ENCODE peak calls at places on chromosomes 12 and 14, in eight cellular contexts. One of them, this sample, is unnamed.

GRCh38 chr12:78239566-78239965 is 408.9 kb downstream of the NAV3 start:
- DNase-seq in tibial artery: no peak
- DNase-seq in CD4-positive, CD25-positive, alpha-beta regulatory T cell: no peak
- DNase-seq in fibroblast of lung: no peak
- DNase-seq in CD8-positive, alpha-beta memory T cell: no peak
- DNase-seq in heart left ventricle: no peak
- DNase-seq in lower lobe of right lung: no peak
- DNase-seq in SK-N-SH: no peak
- DNase-seq in this sample: no peak

GRCh38 chr12:122917508-122918227 is 21.7 kb upstream of the VPS37B start:
- DNase-seq in CD8-positive, alpha-beta memory T cell: no peak
- DNase-seq in heart left ventricle: peak; percentile 52
- DNase-seq in CD4-positive, CD25-positive, alpha-beta regulatory T cell: no peak
- DNase-seq in lower lobe of right lung: peak; percentile 74
- DNase-seq in tibial artery: no peak
- DNase-seq in SK-N-SH: no peak
- DNase-seq in fibroblast of lung: peak; percentile 57
- DNase-seq in this sample: no peak

GRCh38 chr12:94783862-94784261 is 133.5 kb upstream of the TMCC3 start:
- DNase-seq in lower lobe of right lung: no peak
- DNase-seq in fibroblast of lung: peak; percentile 50
- DNase-seq in CD8-positive, alpha-beta memory T cell: no peak
- DNase-seq in heart left ventricle: no peak
- DNase-seq in tibial artery: no peak
- DNase-seq in SK-N-SH: no peak
- DNase-seq in CD4-positive, CD25-positive, alpha-beta regulatory T cell: no peak
- DNase-seq in this sample: no peak

GRCh38 chr14:50228313-50228712 is 3.1 kb downstream of the SOS2 start:
- DNase-seq in tibial artery: no peak
- DNase-seq in SK-N-SH: no peak
- DNase-seq in heart left ventricle: no peak
- DNase-seq in fibroblast of lung: no peak
- DNase-seq in lower lobe of right lung: no peak
- DNase-seq in CD8-positive, alpha-beta memory T cell: no peak
- DNase-seq in CD4-positive, CD25-positive, alpha-beta regulatory T cell: no peak
- DNase-seq in this sample: no peak

GRCh38 chr12:82517027-82517426 is 158.7 kb downstream of the METTL25 start:
- DNase-seq in CD4-positive, CD25-positive, alpha-beta regulatory T cell: peak; percentile 3
- DNase-seq in heart left ventricle: no peak
- DNase-seq in CD8-positive, alpha-beta memory T cell: no peak
- DNase-seq in tibial artery: no peak
- DNase-seq in SK-N-SH: peak; percentile 1
- DNase-seq in fibroblast of lung: no peak
- DNase-seq in lower lobe of right lung: no peak
- DNase-seq in this sample: no peak

GRCh38 chr12:116876151-116876869 is 4.9 kb downstream of the HRK start:
- DNase-seq in CD8-positive, alpha-beta memory T cell: no peak
- DNase-seq in CD4-positive, CD25-positive, alpha-beta regulatory T cell: no peak
- DNase-seq in tibial artery: no peak
- DNase-seq in SK-N-SH: peak; percentile 57
- DNase-seq in heart left ventricle: no peak
- DNase-seq in lower lobe of right lung: no peak
- DNase-seq in fibroblast of lung: no peak
- DNase-seq in this sample: no peak

GRCh38 chr12:77151030-77151429 is 85.7 kb upstream of the E2F7 start:
- DNase-seq in lower lobe of right lung: no peak
- DNase-seq in heart left ventricle: no peak
- DNase-seq in SK-N-SH: no peak
- DNase-seq in tibial artery: no peak
- DNase-seq in CD8-positive, alpha-beta memory T cell: no peak
- DNase-seq in fibroblast of lung: no peak
- DNase-seq in CD4-positive, CD25-positive, alpha-beta regulatory T cell: no peak
- DNase-seq in this sample: no peak

GRCh38 chr14:92759300-92759678 is 10.9 kb upstream of the LGMN start:
- DNase-seq in tibial artery: no peak
- DNase-seq in CD4-positive, CD25-positive, alpha-beta regulatory T cell: peak; percentile 69
- DNase-seq in lower lobe of right lung: no peak
- DNase-seq in heart left ventricle: no peak
- DNase-seq in SK-N-SH: no peak
- DNase-seq in CD8-positive, alpha-beta memory T cell: no peak
- DNase-seq in fibroblast of lung: no peak
- DNase-seq in this sample: no peak

GRCh38 chr14:59314953-59315599 is 126.6 kb downstream of the DAAM1 start:
- DNase-seq in tibial artery: no peak
- DNase-seq in CD8-positive, alpha-beta memory T cell: no peak
- DNase-seq in heart left ventricle: no peak
- DNase-seq in SK-N-SH: no peak
- DNase-seq in lower lobe of right lung: no peak
- DNase-seq in CD4-positive, CD25-positive, alpha-beta regulatory T cell: no peak
- DNase-seq in fibroblast of lung: no peak
- DNase-seq in this sample: no peak

DNA sequence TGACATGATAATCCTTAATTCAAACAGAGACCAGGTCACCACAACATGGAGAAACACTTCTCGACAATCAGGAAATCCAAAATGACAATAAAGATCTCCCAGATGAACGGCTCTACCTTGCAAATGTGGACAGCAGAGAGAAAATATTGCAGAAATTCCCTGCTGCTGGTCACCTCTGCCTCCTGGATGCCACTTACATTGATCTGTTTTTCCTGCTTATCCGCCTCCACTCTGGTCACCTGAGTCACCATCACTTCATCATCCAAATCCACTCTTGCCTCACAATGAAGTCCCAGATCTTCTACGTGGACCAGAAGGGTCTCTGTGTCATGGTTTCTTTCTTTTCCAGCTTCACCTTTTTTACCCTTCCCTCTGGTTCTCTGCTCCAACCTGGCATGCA is 21.1 kb downstream of the TTC9 start:
- DNase-seq in heart left ventricle: no peak
- DNase-seq in tibial artery: no peak
- DNase-seq in lower lobe of right lung: no peak
- DNase-seq in SK-N-SH: no peak
- DNase-seq in CD4-positive, CD25-positive, alpha-beta regulatory T cell: no peak
- DNase-seq in fibroblast of lung: no peak
- DNase-seq in CD8-positive, alpha-beta memory T cell: no peak
- DNase-seq in this sample: no peak
- H3K4me1 ChIP-seq in heart left ventricle: no peaks in the 10 kb centered on the region
- H3K4me1 ChIP-seq in tibial artery: peaks cover 7% of the 10 kb centered on the region
- H3K4me1 ChIP-seq in lower lobe of right lung: peaks cover 46% of the 10 kb centered on the region
- H3K4me1 ChIP-seq in SK-N-SH: no peaks in the 10 kb centered on the region
- H3K4me1 ChIP-seq in CD4-positive, CD25-positive, alpha-beta regulatory T cell: peaks cover 48% of the 10 kb centered on the region
- H3K4me1 ChIP-seq in fibroblast of lung: peaks cover 12% of the 10 kb centered on the region
- H3K4me1 ChIP-seq in CD8-positive, alpha-beta memory T cell: peaks cover 84% of the 10 kb centered on the region
- H3K4me1 ChIP-seq in this sample: peaks cover 63% of the 10 kb centered on the region

GRCh38 chr12:71130670-71131069 is 27.1 kb downstream of the TSPAN8 start:
- DNase-seq in SK-N-SH: no peak
- DNase-seq in lower lobe of right lung: no peak
- DNase-seq in CD8-positive, alpha-beta memory T cell: no peak
- DNase-seq in tibial artery: no peak
- DNase-seq in fibroblast of lung: no peak
- DNase-seq in CD4-positive, CD25-positive, alpha-beta regulatory T cell: no peak
- DNase-seq in heart left ventricle: no peak
- DNase-seq in this sample: no peak

GRCh38 chr12:71125515-71125914 is 32.3 kb downstream of the TSPAN8 start:
- DNase-seq in tibial artery: no peak
- DNase-seq in CD8-positive, alpha-beta memory T cell: no peak
- DNase-seq in fibroblast of lung: no peak
- DNase-seq in heart left ventricle: no peak
- DNase-seq in CD4-positive, CD25-positive, alpha-beta regulatory T cell: no peak
- DNase-seq in SK-N-SH: peak; percentile 17
- DNase-seq in lower lobe of right lung: no peak
- DNase-seq in this sample: no peak

GRCh38 chr12:71129364-71129763 is 28.4 kb downstream of the TSPAN8 start:
- DNase-seq in SK-N-SH: no peak
- DNase-seq in CD4-positive, CD25-positive, alpha-beta regulatory T cell: no peak
- DNase-seq in lower lobe of right lung: no peak
- DNase-seq in heart left ventricle: no peak
- DNase-seq in fibroblast of lung: no peak
- DNase-seq in CD8-positive, alpha-beta memory T cell: no peak
- DNase-seq in tibial artery: no peak
- DNase-seq in this sample: no peak

GRCh38 chr12:71125949-71126348 is 31.9 kb downstream of the TSPAN8 start:
- DNase-seq in CD8-positive, alpha-beta memory T cell: no peak
- DNase-seq in fibroblast of lung: no peak
- DNase-seq in lower lobe of right lung: no peak
- DNase-seq in SK-N-SH: no peak
- DNase-seq in CD4-positive, CD25-positive, alpha-beta regulatory T cell: no peak
- DNase-seq in heart left ventricle: no peak
- DNase-seq in tibial artery: no peak
- DNase-seq in this sample: no peak

GRCh38 chr12:71128191-71128590 is 29.6 kb downstream of the TSPAN8 start:
- DNase-seq in tibial artery: no peak
- DNase-seq in lower lobe of right lung: no peak
- DNase-seq in CD4-positive, CD25-positive, alpha-beta regulatory T cell: no peak
- DNase-seq in fibroblast of lung: no peak
- DNase-seq in SK-N-SH: no peak
- DNase-seq in heart left ventricle: no peak
- DNase-seq in CD8-positive, alpha-beta memory T cell: no peak
- DNase-seq in this sample: no peak
- H3K36me3 ChIP-seq in tibial artery: no peaks in the 10 kb centered on the region
- H3K36me3 ChIP-seq in lower lobe of right lung: no peaks in the 10 kb centered on the region
- H3K36me3 ChIP-seq in CD4-positive, CD25-positive, alpha-beta regulatory T cell: no peaks in the 10 kb centered on the region
- H3K36me3 ChIP-seq in fibroblast of lung: no peaks in the 10 kb centered on the region
- H3K36me3 ChIP-seq in SK-N-SH: no peaks in the 10 kb centered on the region
- H3K36me3 ChIP-seq in heart left ventricle: no peaks in the 10 kb centered on the region
- H3K36me3 ChIP-seq in CD8-positive, alpha-beta memory T cell: no peaks in the 10 kb centered on the region
- H3K36me3 ChIP-seq in this sample: no peaks in the 10 kb centered on the region

DNA sequence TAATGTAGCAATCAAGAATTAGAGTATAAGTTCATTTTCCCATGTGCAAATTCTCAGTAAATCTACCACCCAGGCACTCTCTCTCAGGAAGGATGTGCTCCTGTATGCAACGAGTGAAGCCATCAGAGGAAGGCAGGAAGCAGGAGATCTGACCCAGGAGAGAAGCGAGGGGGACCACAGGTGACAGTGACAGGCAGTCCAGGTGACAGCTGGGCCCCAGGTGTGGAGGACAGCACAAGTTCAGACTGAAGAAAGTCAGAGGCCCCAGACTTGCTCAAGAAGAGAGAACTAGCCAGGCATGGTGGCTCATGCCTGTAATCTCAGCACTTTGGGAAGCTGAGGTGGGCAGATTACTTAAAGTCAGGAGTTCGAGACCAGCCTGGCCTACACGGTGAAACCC is 13.8 kb downstream of the CLMN start:
- DNase-seq in CD8-positive, alpha-beta memory T cell: no peak
- DNase-seq in heart left ventricle: no peak
- DNase-seq in SK-N-SH: no peak
- DNase-seq in CD4-positive, CD25-positive, alpha-beta regulatory T cell: no peak
- DNase-seq in lower lobe of right lung: no peak
- DNase-seq in fibroblast of lung: no peak
- DNase-seq in tibial artery: no peak
- DNase-seq in this sample: no peak
- H3K27ac ChIP-seq in CD8-positive, alpha-beta memory T cell: no peak overlapping the region
- H3K27ac ChIP-seq in heart left ventricle: no peak overlapping the region
- H3K27ac ChIP-seq in SK-N-SH: no peak overlapping the region
- H3K27ac ChIP-seq in CD4-positive, CD25-positive, alpha-beta regulatory T cell: no peak overlapping the region
- H3K27ac ChIP-seq in lower lobe of right lung: no peak overlapping the region
- H3K27ac ChIP-seq in fibroblast of lung: no peak overlapping the region
- H3K27ac ChIP-seq in tibial artery: no peak overlapping the region
- H3K27ac ChIP-seq in this sample: no peak overlapping the region

GRCh38 chr12:13956060-13956590 is 25.3 kb downstream of the GRIN2B start:
- DNase-seq in SK-N-SH: no peak
- DNase-seq in tibial artery: no peak
- DNase-seq in fibroblast of lung: no peak
- DNase-seq in CD8-positive, alpha-beta memory T cell: no peak
- DNase-seq in CD4-positive, CD25-positive, alpha-beta regulatory T cell: no peak
- DNase-seq in heart left ventricle: no peak
- DNase-seq in lower lobe of right lung: no peak
- DNase-seq in this sample: no peak
- H3K4me1 ChIP-seq in SK-N-SH: no peaks in the 10 kb centered on the region
- H3K4me1 ChIP-seq in tibial artery: no peaks in the 10 kb centered on the region
- H3K4me1 ChIP-seq in fibroblast of lung: no peaks in the 10 kb centered on the region
- H3K4me1 ChIP-seq in CD8-positive, alpha-beta memory T cell: no peaks in the 10 kb centered on the region
- H3K4me1 ChIP-seq in CD4-positive, CD25-positive, alpha-beta regulatory T cell: no peaks in the 10 kb centered on the region
- H3K4me1 ChIP-seq in heart left ventricle: no peaks in the 10 kb centered on the region
- H3K4me1 ChIP-seq in lower lobe of right lung: no peaks in the 10 kb centered on the region
- H3K4me1 ChIP-seq in this sample: no peaks in the 10 kb centered on the region

GRCh38 chr12:71760471-71760870 is 5.8 kb downstream of the RAB21 start:
- DNase-seq in tibial artery: no peak
- DNase-seq in CD8-positive, alpha-beta memory T cell: no peak
- DNase-seq in heart left ventricle: no peak
- DNase-seq in CD4-positive, CD25-positive, alpha-beta regulatory T cell: no peak
- DNase-seq in fibroblast of lung: no peak
- DNase-seq in SK-N-SH: no peak
- DNase-seq in lower lobe of right lung: no peak
- DNase-seq in this sample: no peak
- H3K36me3 ChIP-seq in tibial artery: peaks cover 30% of the 10 kb centered on the region
- H3K36me3 ChIP-seq in CD8-positive, alpha-beta memory T cell: peaks cover 10% of the 10 kb centered on the region
- H3K36me3 ChIP-seq in heart left ventricle: peaks cover 4% of the 10 kb centered on the region
- H3K36me3 ChIP-seq in CD4-positive, CD25-positive, alpha-beta regulatory T cell: peaks cover 38% of the 10 kb centered on the region
- H3K36me3 ChIP-seq in fibroblast of lung: peaks cover 2% of the 10 kb centered on the region
- H3K36me3 ChIP-seq in SK-N-SH: peaks cover 14% of the 10 kb centered on the region
- H3K36me3 ChIP-seq in lower lobe of right lung: peaks cover 5% of the 10 kb centered on the region
- H3K36me3 ChIP-seq in this sample: peaks cover 16% of the 10 kb centered on the region

DNA sequence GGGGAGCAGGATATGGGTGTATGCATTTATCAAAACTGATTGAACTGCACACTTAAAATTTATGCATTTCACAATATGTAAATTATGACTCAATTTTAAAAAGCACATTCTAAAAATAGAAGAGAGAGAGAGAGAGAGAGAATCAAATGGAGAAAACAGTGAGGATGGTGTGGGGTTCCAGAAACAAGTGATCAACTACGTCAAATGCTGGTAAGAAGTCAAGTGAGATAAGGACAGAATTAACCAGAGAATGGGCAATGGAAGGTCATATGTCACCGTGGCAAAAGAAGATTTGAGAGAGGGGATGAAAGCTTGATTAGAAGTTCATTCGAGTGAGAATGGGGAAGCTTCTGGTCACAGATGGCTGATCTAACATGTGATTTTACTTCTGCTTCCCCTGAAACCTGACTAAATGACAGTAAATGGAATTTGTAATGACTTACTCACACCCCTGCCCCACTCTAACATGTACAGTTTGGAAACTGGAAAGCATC is 276.4 kb upstream of the AMIGO2 start:
- DNase-seq in heart left ventricle: no peak
- DNase-seq in SK-N-SH: no peak
- DNase-seq in CD4-positive, CD25-positive, alpha-beta regulatory T cell: peak; percentile 54
- DNase-seq in CD8-positive, alpha-beta memory T cell: no peak
- DNase-seq in tibial artery: no peak
- DNase-seq in fibroblast of lung: peak; percentile 38
- DNase-seq in lower lobe of right lung: no peak
- DNase-seq in this sample: no peak
- H3K27ac ChIP-seq in heart left ventricle: no peak overlapping the region
- H3K27ac ChIP-seq in SK-N-SH: no peak overlapping the region
- H3K27ac ChIP-seq in CD4-positive, CD25-positive, alpha-beta regulatory T cell: peak overlapping the region; percentile 56
- H3K27ac ChIP-seq in CD8-positive, alpha-beta memory T cell: no peak overlapping the region
- H3K27ac ChIP-seq in tibial artery: no peak overlapping the region
- H3K27ac ChIP-seq in fibroblast of lung: no peak overlapping the region
- H3K27ac ChIP-seq in lower lobe of right lung: peak overlapping the region; percentile 37
- H3K27ac ChIP-seq in this sample: no peak overlapping the region

This sample was measured in CD4-positive, alpha-beta memory T cell.